ENCODE peak calls at places on chromosomes 7 and 10, in nine cellular contexts. H is tibial artery, B is HFF-Myc, I is PC-9, R is psoas muscle, Y is lower leg skin, C is cardiac muscle cell, G is Peyer's patch, Z is body of pancreas. J is an unnamed sample.

GRCh38 chr7:16123117-16123770 is 298.1 kb downstream of the CRPPA start:
- DNase-seq in H (no peak), B (no peak), I (no peak), R (no peak), Y (no peak), C (no peak), G (no peak), Z (no peak), J (no peak)

GRCh38 chr10:18472977-18473376 is 178.4 kb downstream of the NSUN6 start:
- DNase-seq in H (no peak), B (no peak), I (no peak), R (no peak), Y (no peak), C (no peak), G (no peak), Z (peak; percentile 19), J (no peak)

GRCh38 chr7:29977926-29978652 is 11.5 kb downstream of the SCRN1 start:
- DNase-seq in H (no peak), B (no peak), I (no peak), R (no peak), Y (no peak), C (no peak), G (no peak), Z (peak; percentile 61), J (no peak)

GRCh38 chr7:116219288-116219687 is 8.9 kb downstream of the TES start:
- DNase-seq in H (no peak), B (no peak), I (no peak), R (no peak), Y (no peak), C (no peak), G (no peak), Z (no peak), J (no peak)

GRCh38 chr10:110141185-110141584 is 66.2 kb upstream of the MXI1 start:
- DNase-seq in H (no peak), B (no peak), I (no peak), R (no peak), Y (no peak), C (peak; percentile 74), G (no peak), Z (no peak), J (peak; percentile 14)

GRCh38 chr10:100519321-100520051 is at the start of gene SEC31B:
- DNase-seq in H (peak; percentile 70), B (no peak), I (no peak), R (peak; percentile 53), Y (no peak), C (no peak), G (no peak), Z (peak; percentile 36), J (no peak)

GRCh38 chr7:27546610-27547009 is 116.1 kb downstream of the HIBADH start:
- DNase-seq in H (no peak), B (no peak), I (no peak), R (no peak), Y (no peak), C (no peak), G (no peak), Z (no peak), J (no peak)

GRCh38 chr10:48493083-48493871 is 111.6 kb downstream of the ARHGAP22 start:
- DNase-seq in H (peak; percentile 71), B (no peak), I (no peak), R (peak; percentile 41), Y (peak; percentile 85), C (no peak), G (peak; percentile 52), Z (no peak), J (no peak)

GRCh38 chr10:131580076-131580652 is 268.6 kb upstream of the TCERG1L start:
- DNase-seq in H (peak; percentile 44), B (no peak), I (no peak), R (no peak), Y (peak; percentile 71), C (no peak), G (no peak), Z (no peak), J (no peak)

GRCh38 chr10:131578472-131578970 is 267.0 kb upstream of the TCERG1L start:
- DNase-seq in H (no peak), B (no peak), I (no peak), R (no peak), Y (peak; percentile 62), C (no peak), G (peak; percentile 3), Z (no peak), J (no peak)

GRCh38 chr10:131579251-131580071 is 267.9 kb upstream of the TCERG1L start:
- DNase-seq in H (peak; percentile 57), B (no peak), I (no peak), R (no peak), Y (peak; percentile 65), C (no peak), G (peak; percentile 6), Z (no peak), J (no peak)

GRCh38 chr10:131577786-131578471 is 266.4 kb upstream of the TCERG1L start:
- DNase-seq in H (peak; percentile 48), B (no peak), I (no peak), R (no peak), Y (peak; percentile 82), C (no peak), G (peak; percentile 2), Z (no peak), J (no peak)

DNA sequence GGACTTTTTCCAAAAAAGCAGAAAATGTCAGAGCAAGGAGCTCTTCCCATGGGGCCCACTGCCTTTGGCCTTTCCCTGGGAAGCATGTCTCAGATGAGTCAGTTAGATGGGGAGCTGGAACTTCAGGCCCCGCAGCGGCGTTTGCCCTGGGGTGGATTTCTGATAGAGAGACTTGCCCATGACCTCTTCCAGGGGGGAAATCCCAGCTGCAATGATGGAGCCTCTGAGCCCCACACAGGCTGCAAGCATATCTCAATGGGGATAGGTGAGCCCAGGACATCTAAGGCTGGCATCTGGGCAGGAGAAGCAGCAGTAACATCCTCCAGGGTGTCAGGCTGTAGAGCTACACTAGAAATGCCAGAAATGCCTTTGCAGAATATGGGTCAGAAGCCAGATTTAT is 269.2 kb upstream of the TCERG1L start:
- DNase-seq in H (peak; percentile 43), B (no peak), I (no peak), R (no peak), Y (peak; percentile 57), C (no peak), G (peak; percentile 8), Z (no peak), J (no peak)
- TF ChIP-seq CTCF in H (no peak), B (no peak), I (no peak), R (no peak), Y (no peak), C (no peak), G (no peak), Z (no peak), J (no peak)

GRCh38 chr7:74622228-74622749 is 35.2 kb upstream of the GTF2I start:
- DNase-seq in H (no peak), B (no peak), I (no peak), R (no peak), Y (no peak), C (no peak), G (no peak), Z (no peak), J (no peak)

GRCh38 chr7:74633451-74633921 is 24.0 kb upstream of the GTF2I start:
- DNase-seq in H (no peak), B (no peak), I (peak; percentile 63), R (no peak), Y (no peak), C (no peak), G (no peak), Z (no peak), J (no peak)

GRCh38 chr7:74623135-74623534 is 34.4 kb upstream of the GTF2I start:
- DNase-seq in H (no peak), B (no peak), I (no peak), R (no peak), Y (no peak), C (no peak), G (no peak), Z (no peak), J (no peak)

GRCh38 chr7:74625446-74625845 is 32.1 kb upstream of the GTF2I start:
- DNase-seq in H (no peak), B (no peak), I (peak; percentile 50), R (no peak), Y (no peak), C (peak; percentile 78), G (no peak), Z (no peak), J (peak; percentile 59)

GRCh38 chr7:74627699-74628411 is 29.7 kb upstream of the GTF2I start:
- DNase-seq in H (no peak), B (no peak), I (no peak), R (peak; percentile 50), Y (no peak), C (peak; percentile 64), G (no peak), Z (peak; percentile 39), J (peak; percentile 23)
- H3K4me3 ChIP-seq in H (no peak overlapping the region), B (no peak overlapping the region), I (no peak overlapping the region), R (no peak overlapping the region), Y (no peak overlapping the region), C (no peak overlapping the region), G (no peak overlapping the region), Z (no peak overlapping the region), J (no peak overlapping the region)

DNA sequence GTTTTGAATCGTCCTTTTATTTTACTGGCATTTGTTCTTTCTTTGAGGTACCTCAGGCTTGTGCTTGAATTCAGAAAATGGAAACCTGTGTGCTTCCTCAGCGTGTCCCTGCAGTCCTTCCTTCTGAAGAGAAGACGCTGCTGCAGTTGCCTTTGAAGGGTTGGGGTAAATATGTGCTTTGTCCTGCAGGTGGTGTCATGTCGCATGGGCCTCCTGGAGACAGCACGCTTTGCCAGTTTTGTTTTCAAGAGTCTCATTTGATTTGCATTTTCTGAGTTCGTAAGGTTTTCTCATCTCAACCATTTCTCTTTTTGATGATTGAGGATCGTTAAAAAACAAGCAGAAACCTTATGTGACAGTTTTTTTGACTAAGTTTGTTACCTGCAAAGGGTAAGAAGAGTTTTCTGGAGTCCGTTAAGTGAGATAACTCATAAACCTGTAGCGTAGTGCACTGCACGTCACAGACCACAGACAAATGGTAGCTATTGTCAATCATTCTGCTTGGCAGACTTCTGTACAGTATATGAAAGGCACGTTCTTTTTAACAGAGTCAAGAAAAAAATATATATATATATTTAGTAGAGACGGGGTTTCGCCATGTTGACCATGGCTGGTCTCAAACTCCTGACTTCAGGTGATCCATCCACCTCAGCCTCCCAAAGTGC is 57.0 kb downstream of the CDC123 start:
- DNase-seq in H (no peak), B (no peak), I (no peak), R (no peak), Y (peak; percentile 14), C (no peak), G (peak; percentile 60), Z (no peak), J (peak; percentile 12)
- TF ChIP-seq CTCF in H (no peak), B (peak; percentile 33), I (peak; percentile 60), R (no peak), Y (no peak), C (peak; percentile 14), G (peak; percentile 43), Z (no peak), J (peak; percentile 45)

GRCh38 chr10:69499726-69500689 is 48.7 kb downstream of the TSPAN15 start:
- DNase-seq in H (no peak), B (no peak), I (no peak), R (no peak), Y (peak; percentile 70), C (no peak), G (no peak), Z (no peak), J (no peak)

GRCh38 chr10:69497611-69498390 is 46.5 kb downstream of the TSPAN15 start:
- DNase-seq in H (no peak), B (no peak), I (no peak), R (no peak), Y (peak; percentile 82), C (no peak), G (no peak), Z (peak; percentile 6), J (no peak)

GRCh38 chr10:69500864-69501468 is 49.7 kb downstream of the TSPAN15 start:
- DNase-seq in H (no peak), B (no peak), I (no peak), R (no peak), Y (peak; percentile 59), C (no peak), G (no peak), Z (no peak), J (no peak)

GRCh38 chr10:69497235-69497561 is 45.9 kb downstream of the TSPAN15 start:
- DNase-seq in H (peak; percentile 56), B (no peak), I (no peak), R (no peak), Y (peak; percentile 70), C (no peak), G (no peak), Z (no peak), J (no peak)

GRCh38 chr10:69498711-69499471 is 47.6 kb downstream of the TSPAN15 start:
- DNase-seq in H (peak; percentile 84), B (no peak), I (no peak), R (peak; percentile 59), Y (peak; percentile 75), C (no peak), G (no peak), Z (peak; percentile 4), J (no peak)
- H3K4me3 ChIP-seq in H (no peak overlapping the region), B (no peak overlapping the region), I (no peak overlapping the region), R (no peak overlapping the region), Y (no peak overlapping the region), C (no peak overlapping the region), G (no peak overlapping the region), Z (no peak overlapping the region), J (no peak overlapping the region)

J was measured in astrocyte of the spinal cord.